ENCODE peak calls at places on chromosomes 16 and 17, in nine cellular contexts. D is neuronal stem cell; S is neural progenitor cell; V is astrocyte of the hippocampus; U is caudate nucleus; B is suprapubic skin; L is NCI-H2171 treated with DMSO at 0.1 percent for 48 hours; J is HT1080; Z is stimulated activated CD4-positive, alpha-beta T cell treated with anti-CD3 and anti-CD28 coated beads, Interleukin-4, amount 100 ng/mL, for 48 hours. A is an unnamed sample.

GRCh38 chr16:50570354-50570753 is 22.2 kb downstream of the NKD1 start:
- DNase-seq in J (no peak), D (no peak), U (no peak), L (no peak), Z (no peak), B (no peak), S (no peak), V (no peak), A (no peak)

GRCh38 chr16:74225278-74225677 is 71.3 kb upstream of the PSMD7 start:
- DNase-seq in J (no peak), D (no peak), B (no peak), V (no peak), U (no peak), L (peak; percentile 15), Z (no peak), S (no peak), A (no peak)

GRCh38 chr17:32693135-32693897 is 183.6 kb downstream of the MYO1D start:
- DNase-seq in J (no peak), S (no peak), B (no peak), L (peak; percentile 95), Z (no peak), U (no peak), D (no peak), V (no peak), A (no peak)

GRCh38 chr16:66614161-66614802 is 9.8 kb downstream of the CMTM3 start:
- DNase-seq in D (no peak), Z (no peak), V (no peak), S (no peak), L (no peak), B (no peak), J (no peak), U (no peak), A (no peak)

GRCh38 chr16:85326794-85327181 is 214.5 kb upstream of the CIBAR2 start:
- DNase-seq in Z (no peak), L (no peak), U (no peak), B (no peak), J (no peak), D (no peak), V (no peak), S (no peak), A (no peak)

GRCh38 chr17:37605813-37606505 is 3.3 kb downstream of the SYNRG start:
- DNase-seq in Z (no peak), D (no peak), J (no peak), U (no peak), L (no peak), S (no peak), B (no peak), V (peak; percentile 51), A (no peak)

GRCh38 chr16:70694088-70694487 is 8.2 kb upstream of the MTSS2 start:
- DNase-seq in L (no peak), J (peak; percentile 86), D (no peak), S (peak; percentile 69), B (no peak), Z (no peak), V (peak; percentile 85), U (no peak), A (no peak)

GRCh38 chr16:66459878-66460277 is 32.8 kb downstream of the BEAN1 start:
- DNase-seq in B (no peak), S (peak; percentile 45), J (no peak), Z (no peak), V (peak; percentile 61), D (no peak), L (peak; percentile 34), U (no peak), A (no peak)